ENCODE peak calls at places on chromosomes 13 and 19, in nine cellular contexts. B, O, M, S, U, J, G, X and H are unnamed samples.

GRCh38 chr19:34274284-34274826 is 20.0 kb downstream of the GARRE1 start:
- DNase-seq in B (no peak), O (no peak), M (no peak), S (no peak), U (no peak), J (no peak), G (no peak), X (peak; percentile 55), H (peak; percentile 39)

GRCh38 chr13:95243207-95243606 is 58.0 kb downstream of the ABCC4 start:
- DNase-seq in B (no peak), O (no peak), M (no peak), S (no peak), U (no peak), J (no peak), G (no peak), X (no peak), H (no peak)

GRCh38 chr13:99768986-99769385 is 202.6 kb downstream of the ZIC5 start:
- DNase-seq in B (no peak), O (no peak), M (no peak), S (no peak), U (no peak), J (no peak), G (no peak), X (no peak), H (no peak)

GRCh38 chr19:49879243-49879960 is 1.9 kb downstream of the TBC1D17 start:
- DNase-seq in B (no peak), O (no peak), M (no peak), S (peak; percentile 75), U (no peak), J (no peak), G (no peak), X (no peak), H (no peak)

GRCh38 chr19:13024958-13025653 is 29.8 kb downstream of the NFIX start:
- DNase-seq in B (no peak), O (peak; percentile 46), M (no peak), S (no peak), U (no peak), J (no peak), G (no peak), X (no peak), H (no peak)

GRCh38 chr13:101868585-101869469 is 416.4 kb downstream of the ITGBL1 start:
- DNase-seq in B (no peak), O (peak; percentile 63), M (no peak), S (peak; percentile 86), U (no peak), J (no peak), G (peak; percentile 19), X (no peak), H (no peak)

GRCh38 chr19:16160943-16161560 is 12.3 kb downstream of the CIB3 start:
- DNase-seq in B (no peak), O (no peak), M (peak; percentile 68), S (no peak), U (peak; percentile 53), J (no peak), G (no peak), X (peak; percentile 61), H (peak; percentile 83)

GRCh38 chr13:107452833-107453232 is 762.5 kb downstream of the LIG4 start:
- DNase-seq in B (no peak), O (no peak), M (no peak), S (no peak), U (no peak), J (no peak), G (no peak), X (no peak), H (no peak)

GRCh38 chr19:49595006-49595818 is 4.2 kb downstream of the PRR12 start:
- DNase-seq in B (no peak), O (no peak), M (no peak), S (no peak), U (no peak), J (no peak), G (no peak), X (no peak), H (peak; percentile 73)

GRCh38 chr19:32809754-32810153 is 59.8 kb downstream of the SLC7A9 start:
- DNase-seq in B (no peak), O (no peak), M (no peak), S (no peak), U (no peak), J (no peak), G (no peak), X (no peak), H (no peak)

GRCh38 chr19:44684892-44685847 is 13.8 kb upstream of the CEACAM16 start:
- DNase-seq in B (peak; percentile 33), O (no peak), M (no peak), S (no peak), U (peak; percentile 64), J (peak; percentile 71), G (peak; percentile 66), X (peak; percentile 68), H (peak; percentile 94)

GRCh38 chr13:41418027-41418426 is 39.3 kb upstream of the RGCC start:
- DNase-seq in B (no peak), O (no peak), M (no peak), S (no peak), U (no peak), J (peak; percentile 59), G (no peak), X (no peak), H (peak; percentile 46)

GRCh38 chr13:111177803-111178389 is 62.8 kb downstream of the ARHGEF7 start:
- DNase-seq in B (no peak), O (no peak), M (no peak), S (no peak), U (no peak), J (no peak), G (no peak), X (no peak), H (peak; percentile 82)